ENCODE peak calls at places on chromosomes 3 and 15, in eight cellular contexts. J, U, C, W, X, I, G and N are unnamed samples.

GRCh38 chr3:133887075-133887950 is 8.4 kb downstream of the RAB6B start:
- DNase-seq in J (no peak), U (no peak), C (no peak), W (no peak), X (no peak), I (no peak), G (no peak), N (no peak)

GRCh38 chr15:52783929-52784798 is 6.0 kb downstream of the ONECUT1 start:
- DNase-seq in J (no peak), U (no peak), C (no peak), W (no peak), X (no peak), I (peak), G (no peak), N (no peak)

GRCh38 chr3:63877737-63878393 is 14.2 kb downstream of the ATXN7 start:
- DNase-seq in J (no peak), U (no peak), C (no peak), W (no peak), X (peak), I (no peak), G (peak), N (peak)

GRCh38 chr15:65916664-65917406 is 47.5 kb downstream of the RAB11A start:
- DNase-seq in J (peak), U (peak), C (peak), W (peak), X (peak), I (peak), G (peak), N (peak)

GRCh38 chr3:124593442-124593829 is 136.8 kb upstream of the UMPS start:
- DNase-seq in J (no peak), U (no peak), C (no peak), W (no peak), X (no peak), I (no peak), G (no peak), N (no peak)

GRCh38 chr15:52019394-52020252 is 604 bp downstream of the MAPK6 start:
- DNase-seq in J (peak), U (peak), C (peak), W (peak), X (peak), I (peak), G (peak), N (peak)

GRCh38 chr3:33417051-33417673 is 23.0 kb downstream of the UBP1 start:
- DNase-seq in J (no peak), U (no peak), C (no peak), W (no peak), X (peak), I (no peak), G (no peak), N (no peak)

GRCh38 chr3:181358555-181358954 is 353.2 kb upstream of the SOX2 start:
- DNase-seq in J (no peak), U (no peak), C (no peak), W (no peak), X (no peak), I (no peak), G (no peak), N (no peak)

GRCh38 chr3:195100903-195101591 is 169.9 kb downstream of the XXYLT1 start:
- DNase-seq in J (no peak), U (no peak), C (no peak), W (peak), X (peak), I (no peak), G (peak), N (no peak)

GRCh38 chr3:64109438-64109837 is 86.1 kb upstream of the PSMD6 start:
- DNase-seq in J (peak), U (peak), C (no peak), W (peak), X (no peak), I (peak), G (no peak), N (no peak)